ENCODE peak calls at places on chromosomes 13 and 19, in eight cellular contexts. G is aorta; M is CD4-positive, CD25-positive, alpha-beta regulatory T cell; I is colonic mucosa; B is body of pancreas; P is right lobe of liver; Q is mesendoderm; A is kidney. L is an unnamed sample.

GRCh38 chr13:113802090-113802531 is 43.1 kb downstream of the TMEM255B start:
- DNase-seq in G (peak; percentile 67), M (no peak), I (peak; percentile 34), B (no peak), P (no peak), Q (peak; percentile 89), A (peak; percentile 89), L (no peak)

GRCh38 chr13:27678306-27679040 is 56.8 kb downstream of the POLR1D start:
- DNase-seq in G (no peak), M (no peak), I (peak; percentile 22), B (no peak), P (no peak), Q (no peak), A (no peak), L (no peak)

GRCh38 chr13:79973533-79973963 is 367.4 kb downstream of the SPRY2 start:
- DNase-seq in G (no peak), M (no peak), I (no peak), B (no peak), P (no peak), Q (peak; percentile 47), A (peak; percentile 41), L (peak; percentile 17)

GRCh38 chr19:1285737-1286360 is at the start of gene EFNA2:
- DNase-seq in G (no peak), M (no peak), I (no peak), B (no peak), P (no peak), Q (no peak), A (no peak), L (no peak)

GRCh38 chr19:1365306-1365963 is 18.3 kb upstream of the NDUFS7 start:
- DNase-seq in G (no peak), M (no peak), I (no peak), B (no peak), P (peak; percentile 38), Q (no peak), A (no peak), L (no peak)

GRCh38 chr13:94550030-94550738 is 45.8 kb downstream of the TGDS start:
- DNase-seq in G (no peak), M (no peak), I (no peak), B (no peak), P (no peak), Q (no peak), A (no peak), L (no peak)

GRCh38 chr19:33325920-33326319 is 23.6 kb upstream of the CEBPA start:
- DNase-seq in G (no peak), M (no peak), I (no peak), B (no peak), P (peak; percentile 89), Q (no peak), A (no peak), L (peak; percentile 19)

GRCh38 chr13:59016250-59016649 is 1147.5 kb downstream of the DIAPH3 start:
- DNase-seq in G (no peak), M (no peak), I (no peak), B (no peak), P (no peak), Q (no peak), A (no peak), L (no peak)

GRCh38 chr19:10230155-10230903 is 802 bp downstream of the S1PR2 start:
- DNase-seq in G (peak; percentile 79), M (peak; percentile 53), I (peak; percentile 67), B (peak; percentile 41), P (peak; percentile 53), Q (peak; percentile 82), A (peak; percentile 85), L (peak; percentile 51)

GRCh38 chr19:35247526-35248309 is 1.1 kb upstream of the LSR start:
- DNase-seq in G (no peak), M (peak; percentile 47), I (peak; percentile 94), B (peak; percentile 96), P (peak; percentile 94), Q (peak; percentile 98), A (peak; percentile 95), L (peak; percentile 94)

DNA sequence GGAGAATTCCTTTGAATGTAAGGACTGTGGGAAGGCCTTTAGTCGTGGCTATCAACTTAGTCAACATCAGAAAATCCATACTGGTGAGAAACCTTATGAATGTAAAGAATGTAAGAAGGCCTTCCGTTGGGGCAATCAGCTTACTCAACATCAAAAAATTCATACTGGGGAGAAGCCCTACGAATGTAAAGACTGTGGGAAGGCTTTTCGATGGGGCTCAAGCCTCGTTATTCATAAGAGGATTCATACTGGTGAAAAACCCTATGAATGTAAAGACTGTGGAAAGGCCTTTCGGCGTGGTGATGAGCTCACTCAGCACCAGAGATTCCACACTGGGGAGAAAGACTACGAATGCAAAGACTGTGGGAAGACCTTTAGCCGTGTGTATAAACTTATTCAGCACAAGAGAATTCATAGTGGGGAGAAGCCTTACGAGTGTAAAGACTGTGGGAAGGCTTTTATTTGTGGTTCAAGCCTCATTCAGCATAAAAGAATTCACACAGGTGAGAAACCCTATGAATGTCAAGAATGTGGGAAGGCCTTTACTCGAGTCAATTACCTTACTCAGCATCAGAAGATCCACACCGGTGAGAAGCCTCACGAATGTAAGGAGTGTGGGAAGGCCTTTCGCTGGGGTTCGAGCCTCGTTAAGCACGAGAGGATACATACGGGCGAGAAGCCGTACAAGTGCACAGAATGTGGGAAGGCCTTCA is 39.2 kb downstream of the ZNF331 start:
- DNase-seq in G (no peak), M (no peak), I (no peak), B (no peak), P (no peak), Q (no peak), A (peak; percentile 17), L (no peak)
- H3K4me3 ChIP-seq in G (no peak overlapping the region), M (no peak overlapping the region), I (no peak overlapping the region), B (no peak overlapping the region), P (no peak overlapping the region), Q (peak overlapping the region; percentile 10), A (peak overlapping the region; percentile 32), L (no peak overlapping the region)

DNA sequence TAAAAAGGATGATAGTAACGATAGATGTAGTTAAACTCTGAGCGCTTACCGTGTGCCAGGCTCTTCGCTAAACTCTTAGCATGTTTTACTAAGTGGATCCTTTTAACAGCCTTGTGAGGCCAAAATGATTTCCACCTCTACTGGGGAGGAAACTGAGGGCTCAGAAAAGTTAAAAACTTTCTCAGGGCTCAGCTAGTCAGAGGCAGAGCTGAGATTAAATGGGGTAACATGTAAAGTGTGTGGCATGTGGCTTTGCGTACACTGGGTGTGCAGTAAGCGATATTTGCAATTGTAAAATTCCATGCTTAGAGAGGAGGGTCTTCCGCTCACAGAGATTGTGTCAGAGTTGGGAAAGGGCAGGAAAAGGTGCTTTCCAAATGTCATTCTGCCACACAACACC is 1.7 kb downstream of the U2AF2 start:
- DNase-seq in G (no peak), M (no peak), I (no peak), B (no peak), P (no peak), Q (no peak), A (no peak), L (no peak)
- H3K4me1 ChIP-seq in G (no peaks in the 10 kb centered on the region), M (peaks cover 50% of the 10 kb centered on the region), I (peaks cover 21% of the 10 kb centered on the region), B (peaks cover 44% of the 10 kb centered on the region), P (peaks cover 25% of the 10 kb centered on the region), Q (peaks cover 4% of the 10 kb centered on the region), A (peaks cover 29% of the 10 kb centered on the region), L (peaks cover 32% of the 10 kb centered on the region)

DNA sequence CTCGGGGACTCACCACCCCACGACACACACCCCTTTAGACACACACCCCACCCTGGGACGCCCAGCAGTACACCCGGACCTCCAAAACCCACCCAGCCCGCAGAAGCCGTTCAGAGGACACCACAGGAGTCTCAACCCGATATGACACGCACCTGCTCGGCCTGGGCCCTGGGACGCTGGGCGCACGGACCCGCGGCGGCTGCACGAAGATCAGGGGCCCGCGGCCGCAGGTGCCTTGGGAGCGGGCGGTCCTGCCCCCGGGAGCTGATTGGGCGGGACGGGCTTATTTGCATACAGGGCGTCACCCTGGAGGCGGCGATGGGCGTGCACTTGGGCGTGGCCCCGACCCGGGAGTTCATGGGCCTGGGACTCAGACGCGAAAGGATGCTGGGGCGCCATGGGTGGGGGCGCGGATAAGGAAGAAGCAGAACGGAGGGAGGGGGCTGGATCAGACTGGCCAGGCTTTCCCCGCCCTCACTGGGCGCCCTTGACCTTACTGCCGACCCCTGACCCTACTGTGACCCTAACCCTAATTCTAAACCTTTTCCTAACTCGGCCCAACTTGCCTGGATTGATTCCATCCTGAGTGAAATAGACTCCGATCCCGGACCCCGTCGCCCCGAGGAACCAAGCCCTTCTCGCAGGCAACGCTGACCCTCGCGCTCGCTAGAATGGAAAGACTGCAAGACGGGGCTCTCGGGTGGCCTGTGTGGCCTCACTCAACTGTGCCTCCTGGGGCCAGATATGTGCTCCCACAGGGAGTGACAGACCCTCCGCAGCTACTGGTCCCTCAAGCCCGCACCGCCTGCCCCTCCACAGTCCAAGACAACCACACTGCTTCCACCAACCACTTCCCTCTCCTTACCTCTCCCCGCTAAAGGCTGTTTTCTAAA is at the start of gene MEF2B:
- DNase-seq in G (peak; percentile 77), M (peak; percentile 70), I (peak; percentile 80), B (peak; percentile 76), P (peak; percentile 72), Q (peak; percentile 89), A (peak; percentile 91), L (peak; percentile 87)
- H3K4me3 ChIP-seq in G (no peak within 1 kb of the TSS), M (no peak within 1 kb of the TSS), I (peak within 1 kb of the TSS; percentile 27), B (no peak within 1 kb of the TSS), P (no peak within 1 kb of the TSS), Q (no peak within 1 kb of the TSS), A (no peak within 1 kb of the TSS), L (peak within 1 kb of the TSS; percentile 35)

GRCh38 chr19:42219812-42220750 is at the start of gene ZNF526:
- DNase-seq in G (peak; percentile 98), M (peak; percentile 97), I (peak; percentile 98), B (peak; percentile 97), P (peak; percentile 98), Q (peak; percentile 99), A (peak; percentile 99), L (peak; percentile 98)

GRCh38 chr19:42220751-42221097 is 612 bp downstream of the ZNF526 start:
- DNase-seq in G (no peak), M (no peak), I (no peak), B (no peak), P (no peak), Q (no peak), A (no peak), L (no peak)

GRCh38 chr19:42214810-42215209 is 2.7 kb downstream of the DEDD2 start:
- DNase-seq in G (no peak), M (no peak), I (no peak), B (no peak), P (no peak), Q (no peak), A (no peak), L (no peak)

GRCh38 chr19:42217522-42218442 is at the start of gene DEDD2:
- DNase-seq in G (peak; percentile 99), M (peak; percentile 100), I (peak; percentile 99), B (peak; percentile 99), P (peak; percentile 99), Q (peak; percentile 98), A (peak; percentile 99), L (peak; percentile 99)

DNA sequence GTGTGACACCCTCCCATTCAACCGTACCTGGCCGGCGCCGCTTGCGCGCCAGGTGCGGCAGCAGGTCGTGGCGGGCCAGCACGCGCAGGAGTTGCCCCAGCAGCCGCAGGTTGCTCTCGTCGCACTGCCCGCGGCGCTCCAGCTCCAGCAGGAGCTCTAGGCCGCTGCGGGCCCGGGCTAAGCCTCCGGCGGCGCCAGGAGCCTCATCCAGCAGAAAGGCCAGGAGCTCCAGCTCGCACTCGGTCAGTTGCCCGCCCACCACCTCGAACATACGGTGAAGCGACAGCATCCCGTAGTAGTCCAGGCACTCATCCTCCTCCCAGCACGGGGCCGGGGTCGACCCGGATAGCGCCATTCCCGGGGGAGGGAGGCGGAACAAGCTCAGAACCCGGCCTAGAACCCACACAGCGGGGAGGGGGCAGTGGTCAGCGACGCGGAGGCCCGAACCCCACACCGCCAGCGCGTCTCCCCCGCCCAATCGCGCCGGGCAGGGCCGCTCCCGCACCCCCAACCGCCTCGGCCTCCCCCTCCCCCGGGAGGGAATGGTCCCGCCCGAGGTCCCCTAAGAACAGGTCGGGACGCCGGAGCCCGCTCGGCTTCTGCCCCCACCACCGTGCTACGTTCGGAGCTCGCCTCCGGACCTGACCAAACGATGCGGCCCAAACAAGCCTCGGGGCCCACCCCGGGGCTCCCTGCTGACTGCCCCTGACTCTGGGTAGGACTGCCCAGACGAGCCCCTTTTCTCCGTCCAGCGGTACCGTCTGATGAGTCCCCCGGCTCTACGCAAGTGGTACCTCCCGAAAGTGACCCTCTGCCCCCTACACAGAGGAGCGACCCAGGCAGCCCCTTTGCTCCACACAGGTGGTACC is 590 bp downstream of the DEDD2 start:
- DNase-seq in G (peak; percentile 74), M (no peak), I (peak; percentile 60), B (peak; percentile 50), P (peak; percentile 63), Q (peak; percentile 89), A (peak; percentile 88), L (peak; percentile 51)
- H3K4me1 ChIP-seq in G (no peaks in the 10 kb centered on the region), M (peaks cover 85% of the 10 kb centered on the region), I (peaks cover 20% of the 10 kb centered on the region), B (peaks cover 70% of the 10 kb centered on the region), P (peaks cover 26% of the 10 kb centered on the region), Q (peaks cover 2% of the 10 kb centered on the region), A (peaks cover 28% of the 10 kb centered on the region), L (peaks cover 13% of the 10 kb centered on the region)